ENCODE peak calls at places on chromosomes 7 and 10, in nine cellular contexts. T is sigmoid colon, K is mammary epithelial cell, L is NCI-H1436, W is foreskin fibroblast, A is cerebellar cortex, M is A549, R is tibial artery, J is cardiac muscle cell. N is an unnamed sample.

GRCh38 chr7:111103678-111104274 is 12.8 kb downstream of the LRRN3 start:
- DNase-seq in M (no peak), A (no peak), K (no peak), L (no peak), J (no peak), R (no peak), W (no peak), T (no peak), N (no peak)

GRCh38 chr10:49179699-49180511 is 8.3 kb downstream of the TMEM273 start:
- DNase-seq in K (no peak), L (no peak), J (no peak), T (no peak), R (no peak), W (no peak), A (no peak), M (no peak), N (no peak)

GRCh38 chr10:5692476-5693358 is 8.1 kb downstream of the TASOR2 start:
- DNase-seq in R (no peak), T (peak; percentile 66), A (peak; percentile 15), M (peak; percentile 55), W (no peak), J (peak; percentile 53), K (peak; percentile 58), L (no peak), N (peak; percentile 50)

GRCh38 chr7:101598422-101598957 is 30.6 kb downstream of the MYL10 start:
- DNase-seq in K (peak; percentile 94), W (no peak), L (no peak), R (no peak), A (peak; percentile 58), T (no peak), M (no peak), J (no peak), N (no peak)

GRCh38 chr7:1053816-1054370 is 9.5 kb downstream of the GPR146 start:
- DNase-seq in K (no peak), W (no peak), L (no peak), A (no peak), R (no peak), J (no peak), T (no peak), M (no peak), N (peak; percentile 13)

GRCh38 chr7:44630791-44631457 is 24.5 kb downstream of the OGDH start:
- DNase-seq in M (no peak), T (no peak), J (no peak), R (no peak), L (no peak), W (no peak), K (no peak), A (no peak), N (no peak)

GRCh38 chr10:16787361-16787791 is 29.8 kb downstream of the RSU1 start:
- DNase-seq in L (no peak), K (no peak), A (no peak), J (no peak), M (no peak), W (no peak), R (no peak), T (no peak), N (no peak)

GRCh38 chr7:159130820-159131219 is 13.8 kb downstream of the VIPR2 start:
- DNase-seq in L (no peak), T (no peak), M (no peak), K (no peak), J (no peak), A (no peak), W (no peak), R (no peak), N (no peak)

GRCh38 chr10:44865289-44865671 is 45.9 kb upstream of the TMEM72 start:
- DNase-seq in T (peak; percentile 78), M (no peak), L (no peak), K (no peak), J (peak; percentile 15), R (no peak), A (no peak), W (no peak), N (no peak)

GRCh38 chr7:30430777-30431176 is 47.8 kb downstream of the NOD1 start:
- DNase-seq in R (no peak), A (no peak), K (no peak), M (no peak), J (no peak), W (no peak), T (peak; percentile 50), L (no peak), N (no peak)

GRCh38 chr10:82742478-82742877 is 867.5 kb downstream of the NRG3 start:
- DNase-seq in R (no peak), W (peak; percentile 62), T (no peak), K (peak; percentile 23), M (peak; percentile 13), J (peak; percentile 55), A (no peak), L (no peak), N (no peak)

GRCh38 chr10:122249303-122249850 is 21.7 kb upstream of the BTBD16 start:
- DNase-seq in J (no peak), W (no peak), A (no peak), R (no peak), T (peak; percentile 56), K (no peak), L (no peak), M (no peak), N (no peak)

GRCh38 chr7:45031829-45032228 is 31.8 kb downstream of the CCM2 start:
- DNase-seq in T (no peak), M (no peak), L (no peak), A (no peak), J (no peak), W (no peak), R (no peak), K (no peak), N (no peak)

GRCh38 chr7:112185005-112185834 is 21.0 kb downstream of the DOCK4 start:
- DNase-seq in R (no peak), T (no peak), L (no peak), K (no peak), J (no peak), A (no peak), W (no peak), M (no peak), N (no peak)

GRCh38 chr10:75650648-75651047 is 219.2 kb downstream of the LRMDA start:
- DNase-seq in M (no peak), K (no peak), J (no peak), R (no peak), A (no peak), W (no peak), L (no peak), T (no peak), N (no peak)

N was measured in left cardiac atrium.